ENCODE peak calls at places on chromosomes 2 and 18, in five cellular contexts. S is heart right ventricle, X is K562, M is uterus, T is sigmoid colon. J is an unnamed sample.

GRCh38 chr18:79400091-79400590 is 4.4 kb downstream of the NFATC1 start:
- DNase-seq in M (peak), T (peak), S (peak), X (peak), J (peak)

GRCh38 chr18:77482190-77482928 is 232.7 kb downstream of the GALR1 start:
- DNase-seq in T (no peak), X (no peak), M (no peak), S (no peak), J (no peak)

GRCh38 chr18:58570360-58571064 is 58.4 kb downstream of the ALPK2 start:
- DNase-seq in M (no peak), S (no peak), X (no peak), T (no peak), J (no peak)

GRCh38 chr2:144747571-144747970 is 227.7 kb upstream of the ZEB2 start:
- DNase-seq in T (no peak), S (no peak), M (no peak), X (no peak), J (no peak)

GRCh38 chr18:3211236-3211992 is 8.4 kb downstream of the MYOM1 start:
- DNase-seq in T (no peak), M (no peak), X (no peak), S (peak), J (no peak)

GRCh38 chr2:66915237-66915636 is 480.3 kb downstream of the MEIS1 start:
- DNase-seq in S (no peak), X (no peak), T (no peak), M (no peak), J (no peak)

GRCh38 chr2:175097297-175097696 is 70.7 kb downstream of the ATF2 start:
- DNase-seq in S (no peak), T (no peak), M (no peak), X (no peak), J (no peak)

GRCh38 chr2:52054824-52055223 is 1022.9 kb upstream of the NRXN1 start:
- DNase-seq in T (no peak), X (no peak), M (no peak), S (no peak), J (no peak)

GRCh38 chr2:118875298-118875697 is 27.9 kb upstream of the EN1 start:
- DNase-seq in S (no peak), T (no peak), M (no peak), X (no peak), J (no peak)

GRCh38 chr2:3839489-3839888 is 136.1 kb downstream of the DCDC2C start:
- DNase-seq in X (no peak), T (no peak), S (no peak), M (no peak), J (no peak)

GRCh38 chr2:10140841-10141610 is 18.5 kb downstream of the RRM2 start:
- DNase-seq in S (no peak), M (no peak), T (peak), X (no peak), J (no peak)

GRCh38 chr2:215772003-215772402 is 241.3 kb downstream of the MREG start:
- DNase-seq in T (no peak), S (peak), X (peak), M (no peak), J (no peak)

GRCh38 chr18:79915161-79916127 is 36.0 kb downstream of the SLC66A2 start:
- DNase-seq in S (no peak), X (no peak), T (no peak), M (no peak), J (no peak)

GRCh38 chr2:133817680-133818566 is 249.7 kb upstream of the NCKAP5 start:
- DNase-seq in T (no peak), M (no peak), S (no peak), X (no peak), J (no peak)

GRCh38 chr2:208186465-208186864 is 3.4 kb downstream of the C2orf80 start:
- DNase-seq in T (no peak), M (no peak), X (no peak), S (no peak), J (no peak)

GRCh38 chr2:95388878-95389255 is 13.6 kb upstream of the FAHD2A start:
- DNase-seq in X (no peak), T (no peak), M (no peak), S (no peak), J (no peak)

GRCh38 chr2:134818321-134818720 is 20.1 kb upstream of the ACMSD start:
- DNase-seq in T (no peak), S (no peak), M (no peak), X (no peak), J (peak)

GRCh38 chr18:55549474-55550104 is 38.4 kb downstream of the TCF4 start:
- DNase-seq in T (no peak), M (no peak), S (no peak), X (peak), J (no peak)

GRCh38 chr2:73987109-73987947 is 2.6 kb downstream of the TET3 start:
- DNase-seq in T (no peak), M (no peak), X (peak), S (no peak), J (peak)

GRCh38 chr2:143513081-143513480 is 383.9 kb downstream of the ARHGAP15 start:
- DNase-seq in M (peak), S (peak), X (peak), T (no peak), J (peak)

DNA sequence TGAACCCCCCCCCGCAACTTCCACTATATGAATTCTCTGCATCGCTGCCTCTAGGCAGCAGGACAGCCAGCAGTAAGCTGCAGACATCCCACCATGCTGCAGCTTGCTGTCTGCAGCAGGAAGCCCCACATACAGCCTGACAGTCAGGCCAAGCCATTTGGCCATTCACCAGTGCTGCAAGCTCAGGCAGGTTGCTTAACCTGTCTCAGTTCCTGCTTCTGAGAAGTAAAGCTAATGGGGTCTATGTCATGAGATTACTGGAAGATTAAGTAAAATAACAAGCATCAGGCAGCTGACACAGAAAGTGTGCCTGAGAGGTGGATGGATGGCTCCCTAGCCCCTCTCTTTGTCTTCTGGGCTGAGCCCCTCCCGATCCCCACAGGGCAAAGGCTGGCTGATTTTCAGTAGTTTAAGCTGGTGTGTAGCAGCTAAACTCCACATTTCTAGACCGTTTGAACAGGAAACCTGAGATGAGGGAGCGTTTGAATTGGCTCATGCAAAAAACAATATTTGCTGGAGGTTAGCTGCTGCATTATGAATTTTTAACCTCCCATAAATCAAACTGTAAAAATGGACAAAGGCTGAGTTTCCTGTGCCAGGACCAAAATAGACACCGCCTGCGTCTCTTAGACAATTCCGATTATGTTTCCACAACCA is 193.8 kb upstream of the ARL4C start:
- DNase-seq in M (no peak), X (no peak), T (no peak), S (no peak), J (no peak)
- H3K27ac ChIP-seq in M (no peak), X (no peak), T (peak), S (no peak), J (no peak)

GRCh38 chr18:40867452-40867851 is 1087.6 kb upstream of the PIK3C3 start:
- DNase-seq in S (no peak), T (no peak), M (no peak), X (no peak), J (no peak)
- H3K4me3 ChIP-seq in S (no peak), T (no peak), M (no peak), X (no peak), J (no peak)

GRCh38 chr2:30235008-30235655 is 3.8 kb downstream of the LBH start:
- DNase-seq in M (no peak), X (no peak), S (no peak), T (peak), J (no peak)
- H3K27ac ChIP-seq in M (peak), X (no peak), S (no peak), T (peak), J (no peak)

DNA sequence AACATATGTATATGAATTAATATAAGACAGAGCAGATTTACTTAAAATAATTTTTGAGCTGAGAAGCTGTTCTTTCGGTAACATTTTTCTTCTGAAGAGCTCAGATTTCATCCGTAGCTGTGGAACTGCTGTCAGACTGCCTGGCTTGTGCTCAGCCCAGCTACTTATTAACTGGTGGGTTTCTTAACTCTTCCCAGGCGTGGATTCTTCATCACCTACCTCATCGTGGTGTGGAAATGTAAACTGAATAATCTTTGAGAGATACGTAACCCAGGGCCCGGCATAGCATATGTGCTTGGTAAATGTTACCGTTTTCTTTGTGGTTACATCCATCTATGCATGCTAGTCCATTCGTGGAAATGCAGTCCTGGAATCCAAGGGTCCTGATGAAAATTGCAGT is 145.0 kb downstream of the MCFD2 start:
- DNase-seq in S (no peak), T (no peak), X (no peak), M (no peak), J (no peak)
- H3K4me3 ChIP-seq in S (no peak), T (no peak), X (no peak), M (no peak), J (no peak)

GRCh38 chr2:160331258-160332025 is 131.4 kb upstream of the ITGB6 start:
- DNase-seq in S (peak), X (no peak), T (no peak), M (no peak), J (no peak)
- H3K27ac ChIP-seq in S (no peak), X (no peak), T (no peak), M (no peak), J (no peak)

DNA sequence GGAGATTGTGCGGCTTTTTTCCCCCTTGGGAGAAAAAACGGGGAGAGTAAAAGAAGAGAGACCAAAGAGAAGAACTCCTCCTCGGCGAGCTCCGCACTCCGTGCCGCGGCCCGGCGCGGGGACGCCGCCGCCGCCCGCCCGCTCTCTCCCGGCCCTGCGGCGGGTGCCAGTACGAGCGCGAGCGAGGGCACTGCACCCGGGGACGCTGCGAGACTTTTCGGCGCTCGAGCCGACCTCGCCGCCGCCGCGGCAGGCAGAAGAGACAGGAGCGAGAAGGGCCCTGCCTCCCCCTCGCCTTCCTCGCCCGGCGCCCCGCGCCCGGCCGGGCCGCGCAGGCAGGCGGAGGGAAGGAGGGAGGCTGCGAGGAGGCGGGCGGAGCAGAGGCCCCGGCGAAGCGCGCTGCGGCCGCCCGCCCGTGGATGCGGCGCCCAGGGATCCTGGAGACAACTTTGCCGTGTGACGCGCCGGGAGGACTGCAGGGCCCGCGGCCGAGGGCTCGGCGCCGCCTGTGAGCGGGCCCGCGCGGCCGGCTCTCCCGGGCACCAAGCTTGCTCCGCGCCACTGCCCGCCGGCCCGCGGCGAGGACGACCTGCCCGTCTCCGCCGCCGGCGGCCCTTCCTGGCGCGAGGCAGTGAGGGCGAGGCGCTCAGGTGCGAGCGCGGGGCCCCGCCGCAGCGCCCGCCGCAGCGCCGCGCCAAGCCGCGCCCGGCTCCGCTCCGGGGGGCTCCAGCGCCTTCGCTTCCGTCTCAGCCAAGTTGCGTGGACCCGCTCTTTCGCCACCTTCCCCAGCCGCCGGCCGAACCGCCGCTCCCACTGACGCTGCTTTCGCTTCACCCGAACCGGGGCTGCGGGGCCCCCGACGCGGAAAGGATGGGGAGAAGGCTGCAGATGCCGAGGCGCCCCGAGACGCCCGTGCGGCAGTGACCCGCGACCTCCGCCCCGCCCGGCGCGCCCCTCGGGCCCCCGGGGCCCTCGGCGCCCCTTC is 653 bp upstream of the INHBB start:
- DNase-seq in M (no peak), S (no peak), X (no peak), T (no peak), J (no peak)
- H3K4me3 ChIP-seq in M (peak), S (peak), X (no peak), T (peak), J (peak)

GRCh38 chr18:12278765-12279682 is 24.9 kb downstream of the CIDEA start:
- DNase-seq in S (peak), M (peak), T (peak), X (no peak), J (no peak)
- H3K27ac ChIP-seq in S (peak), M (peak), T (peak), X (no peak), J (peak)